ENCODE peak calls at places on chromosomes 6 and 20, in seven cellular contexts. N is MM.1S, L is prostate gland, D is IMR-90, W is MG63, A is adipocyte, M is spleen. O is an unnamed sample.

GRCh38 chr6:46215213-46215612 is 44.4 kb upstream of the ENPP5 start:
- DNase-seq in N (no peak), L (no peak), D (no peak), W (no peak), A (no peak), M (no peak), O (no peak)

GRCh38 chr6:135128268-135128914 is 52.7 kb upstream of the MYB start:
- DNase-seq in N (no peak), L (no peak), D (no peak), W (no peak), A (no peak), M (no peak), O (no peak)

GRCh38 chr6:11806561-11807317 is 28.1 kb upstream of the ADTRP start:
- DNase-seq in N (no peak), L (no peak), D (no peak), W (no peak), A (no peak), M (no peak), O (no peak)

GRCh38 chr20:13765299-13765698 is 19.4 kb downstream of the ESF1 start:
- DNase-seq in N (no peak), L (no peak), D (peak; percentile 13), W (no peak), A (no peak), M (no peak), O (no peak)

GRCh38 chr6:95203153-95203754 is 374.1 kb upstream of the MANEA start:
- DNase-seq in N (peak; percentile 40), L (peak; percentile 7), D (peak; percentile 45), W (peak; percentile 4), A (peak; percentile 42), M (no peak), O (no peak)

GRCh38 chr6:100267721-100268123 is 197.0 kb downstream of the SIM1 start:
- DNase-seq in N (no peak), L (no peak), D (peak; percentile 28), W (no peak), A (no peak), M (no peak), O (no peak)

GRCh38 chr6:21003780-21004541 is 469.7 kb downstream of the CDKAL1 start:
- DNase-seq in N (peak; percentile 29), L (no peak), D (peak; percentile 89), W (peak; percentile 52), A (peak; percentile 51), M (no peak), O (no peak)

GRCh38 chr6:168111911-168112310 is 32.9 kb upstream of the FRMD1 start:
- DNase-seq in N (no peak), L (no peak), D (no peak), W (no peak), A (no peak), M (peak; percentile 56), O (no peak)

GRCh38 chr20:25512709-25513108 is 72.6 kb downstream of the NINL start:
- DNase-seq in N (no peak), L (no peak), D (no peak), W (no peak), A (no peak), M (no peak), O (no peak)

GRCh38 chr6:89375427-89375868 is 22.9 kb upstream of the UBE2J1 start:
- DNase-seq in N (peak; percentile 93), L (peak; percentile 13), D (no peak), W (peak; percentile 2), A (no peak), M (peak; percentile 91), O (no peak)

GRCh38 chr6:53728570-53729194 is 63.1 kb upstream of the KLHL31 start:
- DNase-seq in N (peak; percentile 36), L (peak; percentile 21), D (peak; percentile 49), W (peak; percentile 5), A (peak; percentile 80), M (no peak), O (peak; percentile 35)

GRCh38 chr6:2770171-2770570 is 5.0 kb downstream of the WRNIP1 start:
- DNase-seq in N (no peak), L (no peak), D (no peak), W (no peak), A (no peak), M (peak; percentile 77), O (no peak)

GRCh38 chr6:127516676-127517273 is 2.4 kb downstream of the MTCL3 start:
- DNase-seq in N (peak; percentile 39), L (no peak), D (peak; percentile 57), W (peak; percentile 54), A (peak; percentile 67), M (no peak), O (no peak)

GRCh38 chr20:24027229-24027628 is 38.6 kb upstream of the GGTLC1 start:
- DNase-seq in N (peak; percentile 91), L (peak; percentile 8), D (no peak), W (no peak), A (no peak), M (peak; percentile 89), O (peak; percentile 30)

GRCh38 chr6:139939189-139939979 is 564.9 kb upstream of the CITED2 start:
- DNase-seq in N (no peak), L (no peak), D (no peak), W (no peak), A (no peak), M (no peak), O (no peak)

GRCh38 chr6:20117474-20117873 is 94.8 kb downstream of the MBOAT1 start:
- DNase-seq in N (no peak), L (no peak), D (peak; percentile 19), W (no peak), A (no peak), M (no peak), O (no peak)

GRCh38 chr6:150403458-150404245 is 34.8 kb downstream of the IYD start:
- DNase-seq in N (no peak), L (peak; percentile 39), D (peak; percentile 83), W (peak; percentile 95), A (peak; percentile 80), M (no peak), O (no peak)

GRCh38 chr6:6886160-6886885 is 221.4 kb upstream of the RREB1 start:
- DNase-seq in N (no peak), L (no peak), D (no peak), W (no peak), A (no peak), M (peak; percentile 88), O (no peak)

GRCh38 chr6:48289841-48290240 is 178.8 kb upstream of the PTCHD4 start:
- DNase-seq in N (no peak), L (no peak), D (no peak), W (no peak), A (no peak), M (no peak), O (no peak)

GRCh38 chr6:30541515-30542403 is 14.5 kb downstream of the GNL1 start:
- DNase-seq in N (peak; percentile 85), L (peak; percentile 74), D (peak; percentile 87), W (peak; percentile 35), A (peak; percentile 93), M (peak; percentile 94), O (peak; percentile 77)

GRCh38 chr6:35287671-35288396 is 9.8 kb upstream of the DEF6 start:
- DNase-seq in N (no peak), L (no peak), D (peak; percentile 91), W (peak; percentile 72), A (no peak), M (no peak), O (no peak)

GRCh38 chr6:170137911-170138910 is 152.7 kb downstream of the DLL1 start:
- DNase-seq in N (no peak), L (no peak), D (no peak), W (no peak), A (no peak), M (peak; percentile 56), O (no peak)

GRCh38 chr6:84774174-84775158 is 10.1 kb upstream of the TBX18 start:
- DNase-seq in N (peak; percentile 51), L (no peak), D (no peak), W (peak; percentile 81), A (peak; percentile 71), M (peak; percentile 70), O (no peak)

DNA sequence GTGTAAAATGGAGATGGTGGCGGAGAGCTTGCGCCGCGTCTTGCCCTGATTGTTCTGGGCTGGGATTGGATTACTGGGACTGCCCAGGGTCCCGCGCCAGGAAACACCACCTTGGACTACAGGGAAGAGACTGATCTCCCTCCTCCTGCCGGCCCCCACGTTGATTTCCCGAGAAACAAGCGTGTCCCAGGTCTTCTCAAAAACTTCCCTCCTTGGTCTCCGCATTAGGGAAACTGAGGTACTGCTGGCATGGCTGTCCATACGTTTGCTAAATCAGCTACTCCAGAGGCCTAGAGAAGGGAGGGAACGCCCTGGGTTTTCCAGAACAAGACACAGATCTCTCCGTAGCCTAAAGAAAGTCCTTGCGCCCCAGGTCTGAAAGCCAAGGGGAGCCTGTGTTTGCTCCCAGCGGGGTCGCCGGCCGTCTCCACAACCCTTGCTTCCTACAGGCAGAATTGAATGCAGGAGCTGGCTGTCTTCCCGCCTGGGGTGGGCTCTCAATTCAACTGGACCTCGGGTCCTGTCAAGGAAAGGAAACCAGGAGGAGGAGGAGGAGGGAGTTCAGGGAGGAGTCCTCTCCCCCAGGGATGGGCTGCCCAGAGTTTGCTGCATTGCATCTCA is 29.3 kb downstream of the TFAP2A start:
- DNase-seq in N (no peak), L (no peak), D (no peak), W (no peak), A (no peak), M (no peak), O (no peak)
- H3K27me3 ChIP-seq in N (no peaks in the 10 kb centered on the region), L (peaks cover 5% of the 10 kb centered on the region), D (peaks cover 91% of the 10 kb centered on the region), W (no peaks in the 10 kb centered on the region), A (peaks cover 99% of the 10 kb centered on the region), M (peaks cover 77% of the 10 kb centered on the region), O (peaks cover 15% of the 10 kb centered on the region)

GRCh38 chr20:61135966-61136365 is 116.1 kb upstream of the CDH4 start:
- DNase-seq in N (no peak), L (no peak), D (no peak), W (no peak), A (no peak), M (no peak), O (no peak)
- H3K27me3 ChIP-seq in N (peaks cover 20% of the 10 kb centered on the region), L (peaks cover 9% of the 10 kb centered on the region), D (peaks cover 25% of the 10 kb centered on the region), W (peaks cover 4% of the 10 kb centered on the region), A (peaks cover 37% of the 10 kb centered on the region), M (no peaks in the 10 kb centered on the region), O (no peaks in the 10 kb centered on the region)

GRCh38 chr20:4246428-4246827 is 231.1 kb upstream of the RNF24 start:
- DNase-seq in N (no peak), L (no peak), D (no peak), W (no peak), A (no peak), M (no peak), O (no peak)

GRCh38 chr20:4244700-4245485 is 229.5 kb upstream of the RNF24 start:
- DNase-seq in N (no peak), L (no peak), D (no peak), W (no peak), A (no peak), M (no peak), O (no peak)

GRCh38 chr20:4242376-4242775 is 227.0 kb upstream of the RNF24 start:
- DNase-seq in N (no peak), L (no peak), D (no peak), W (no peak), A (no peak), M (no peak), O (no peak)

GRCh38 chr20:4245542-4245941 is 230.2 kb upstream of the RNF24 start:
- DNase-seq in N (no peak), L (no peak), D (no peak), W (no peak), A (no peak), M (no peak), O (no peak)

GRCh38 chr20:4243071-4243470 is 227.7 kb upstream of the RNF24 start:
- DNase-seq in N (no peak), L (no peak), D (no peak), W (no peak), A (no peak), M (no peak), O (no peak)
- H3K27me3 ChIP-seq in N (no peaks in the 10 kb centered on the region), L (peaks cover 3% of the 10 kb centered on the region), D (peaks cover 2% of the 10 kb centered on the region), W (no peaks in the 10 kb centered on the region), A (peaks cover 8% of the 10 kb centered on the region), M (peaks cover 5% of the 10 kb centered on the region), O (no peaks in the 10 kb centered on the region)

GRCh38 chr6:33008944-33009861 is at the start of gene HLA-DOA:
- DNase-seq in N (no peak), L (no peak), D (peak; percentile 5), W (peak; percentile 41), A (peak; percentile 13), M (peak; percentile 84), O (no peak)
- H3K27me3 ChIP-seq in N (peaks cover 15% of the 10 kb centered on the region), L (no peaks in the 10 kb centered on the region), D (peaks cover 51% of the 10 kb centered on the region), W (peaks cover 28% of the 10 kb centered on the region), A (peaks cover 39% of the 10 kb centered on the region), M (no peaks in the 10 kb centered on the region), O (no peaks in the 10 kb centered on the region)

O was measured in uterus.